ENCODE peak calls at places on chromosomes 11 and 22, in eight cellular contexts. G is cardiac fibroblast; S is NCI-H2081; U is fibroblast of the aortic adventitia; V is cardiac muscle cell; L is naive thymus-derived CD8-positive, alpha-beta T cell; M is transverse colon; O is fibroblast of the conjunctiva. Q is an unnamed sample.
A peak's percentile ranks its signal among the peaks of the same experiment; 100 is the strongest.

GRCh38 chr22:19501897-19502447 is 22.2 kb downstream of the CLDN5 start:
- DNase-seq in G (no peak), S (no peak), U (no peak), V (no peak), L (no peak), M (no peak), O (no peak), Q (no peak)

GRCh38 chr11:43644626-43645299 is 35.8 kb upstream of the HSD17B12 start:
- DNase-seq in G (peak; percentile 27), S (no peak), U (peak; percentile 8), V (no peak), L (no peak), M (peak; percentile 8), O (peak; percentile 17), Q (peak; percentile 17)

GRCh38 chr11:35289821-35290220 is 129.5 kb downstream of the SLC1A2 start:
- DNase-seq in G (peak; percentile 89), S (no peak), U (peak; percentile 80), V (no peak), L (no peak), M (no peak), O (no peak), Q (no peak)

GRCh38 chr22:29011200-29011867 is 50.3 kb downstream of the C22orf31 start:
- DNase-seq in G (no peak), S (peak; percentile 1), U (no peak), V (no peak), L (no peak), M (peak; percentile 57), O (no peak), Q (no peak)

GRCh38 chr11:38553033-38553432 is 1955.0 kb upstream of the RAG2 start:
- DNase-seq in G (no peak), S (no peak), U (no peak), V (no peak), L (no peak), M (no peak), O (peak; percentile 8), Q (peak; percentile 43)

GRCh38 chr11:131938321-131938751 is 567.9 kb downstream of the NTM start:
- DNase-seq in G (no peak), S (no peak), U (no peak), V (no peak), L (no peak), M (no peak), O (no peak), Q (no peak)

GRCh38 chr11:119149371-119150275 is 771 bp downstream of the ABCG4 start:
- DNase-seq in G (no peak), S (no peak), U (no peak), V (peak; percentile 36), L (no peak), M (no peak), O (no peak), Q (peak; percentile 81)

GRCh38 chr22:32410459-32410858 is 1.6 kb downstream of the RTCB start:
- DNase-seq in G (no peak), S (no peak), U (no peak), V (no peak), L (no peak), M (no peak), O (no peak), Q (no peak)

GRCh38 chr11:127993788-127994187 is 593.6 kb downstream of the ETS1 start:
- DNase-seq in G (no peak), S (no peak), U (no peak), V (no peak), L (no peak), M (no peak), O (no peak), Q (no peak)

GRCh38 chr11:16194566-16194965 is 161.8 kb downstream of the SOX6 start:
- DNase-seq in G (no peak), S (no peak), U (peak; percentile 27), V (no peak), L (no peak), M (no peak), O (no peak), Q (no peak)

GRCh38 chr11:13962198-13962561 is 343 bp upstream of the SPON1 start:
- DNase-seq in G (no peak), S (no peak), U (no peak), V (no peak), L (no peak), M (no peak), O (no peak), Q (no peak)

GRCh38 chr22:26632422-26633155 is 10.8 kb downstream of the CRYBA4 start:
- DNase-seq in G (no peak), S (no peak), U (no peak), V (no peak), L (no peak), M (no peak), O (no peak), Q (no peak)

GRCh38 chr11:124108158-124108557 is 7.1 kb upstream of the VWA5A start:
- DNase-seq in G (peak; percentile 64), S (peak; percentile 46), U (peak; percentile 47), V (peak; percentile 7), L (no peak), M (peak; percentile 31), O (no peak), Q (no peak)

GRCh38 chr22:48740731-48741405 is 1086.8 kb downstream of the BRD1 start:
- DNase-seq in G (no peak), S (no peak), U (no peak), V (no peak), L (no peak), M (no peak), O (no peak), Q (no peak)

GRCh38 chr11:95338430-95338991 is 107.5 kb upstream of the SESN3 start:
- DNase-seq in G (peak; percentile 62), S (peak; percentile 20), U (peak; percentile 95), V (peak; percentile 68), L (no peak), M (peak; percentile 34), O (peak; percentile 82), Q (peak; percentile 32)

GRCh38 chr22:49214976-49215375 is 612.7 kb downstream of the BRD1 start:
- DNase-seq in G (no peak), S (no peak), U (no peak), V (no peak), L (no peak), M (peak; percentile 1), O (no peak), Q (no peak)

GRCh38 chr11:101127348-101127698 is 2.3 kb downstream of the PGR start:
- DNase-seq in G (no peak), S (no peak), U (no peak), V (peak; percentile 22), L (no peak), M (peak; percentile 26), O (no peak), Q (peak; percentile 77)

GRCh38 chr11:43316451-43316850 is 4.7 kb downstream of the API5 start:
- DNase-seq in G (peak; percentile 8), S (no peak), U (peak; percentile 1), V (no peak), L (no peak), M (no peak), O (no peak), Q (no peak)

GRCh38 chr11:121932646-121933185 is 183.3 kb downstream of the BLID start:
- DNase-seq in G (no peak), S (no peak), U (no peak), V (no peak), L (no peak), M (no peak), O (no peak), Q (no peak)

GRCh38 chr22:34800265-34800664 is 265.7 kb upstream of the ISX start:
- DNase-seq in G (peak; percentile 3), S (no peak), U (no peak), V (no peak), L (no peak), M (no peak), O (no peak), Q (no peak)

GRCh38 chr11:60970369-60970774 is 1.1 kb upstream of the CD6 start:
- DNase-seq in G (peak; percentile 50), S (peak; percentile 26), U (peak; percentile 28), V (peak; percentile 56), L (peak; percentile 78), M (peak; percentile 69), O (no peak), Q (peak; percentile 86)

GRCh38 chr11:84720706-84721402 is 906.3 kb downstream of the DLG2 start:
- DNase-seq in G (no peak), S (peak; percentile 40), U (no peak), V (peak; percentile 36), L (no peak), M (peak; percentile 12), O (no peak), Q (no peak)

GRCh38 chr22:39306456-39307361 is 12.7 kb downstream of the RPL3 start:
- DNase-seq in G (peak; percentile 36), S (no peak), U (no peak), V (peak; percentile 59), L (peak; percentile 32), M (peak; percentile 45), O (no peak), Q (no peak)

GRCh38 chr11:34072831-34073230 is 21.3 kb downstream of the CAPRIN1 start:
- DNase-seq in G (peak; percentile 21), S (no peak), U (no peak), V (no peak), L (no peak), M (no peak), O (no peak), Q (no peak)

GRCh38 chr22:37218399-37218770 is 6.1 kb upstream of the SSTR3 start:
- DNase-seq in G (no peak), S (no peak), U (no peak), V (no peak), L (no peak), M (no peak), O (no peak), Q (no peak)

GRCh38 chr11:11717064-11717725 is 95.4 kb upstream of the GALNT18 start:
- DNase-seq in G (no peak), S (no peak), U (no peak), V (no peak), L (no peak), M (no peak), O (no peak), Q (no peak)

GRCh38 chr11:73781303-73781702 is 6.4 kb upstream of the MRPL48 start:
- DNase-seq in G (no peak), S (no peak), U (no peak), V (no peak), L (no peak), M (no peak), O (no peak), Q (no peak)

GRCh38 chr22:50482107-50483074 is 1.0 kb downstream of the ADM2 start:
- DNase-seq in G (no peak), S (no peak), U (no peak), V (no peak), L (no peak), M (no peak), O (no peak), Q (no peak)

GRCh38 chr22:29231971-29232959 is 26.6 kb downstream of the EMID1 start:
- DNase-seq in G (peak; percentile 7), S (no peak), U (no peak), V (no peak), L (no peak), M (no peak), O (no peak), Q (peak; percentile 30)

GRCh38 chr11:27171391-27171790 is 130.8 kb downstream of the BBOX1 start:
- DNase-seq in G (peak; percentile 25), S (no peak), U (peak; percentile 25), V (no peak), L (no peak), M (no peak), O (no peak), Q (no peak)

GRCh38 chr11:109015283-109015682 is 350.4 kb downstream of the DDX10 start:
- DNase-seq in G (peak; percentile 86), S (no peak), U (peak; percentile 59), V (no peak), L (no peak), M (no peak), O (no peak), Q (no peak)

Q was measured in D341Med.